ENCODE peak calls at places on chromosome 15, in seven cellular contexts. A is HepG2, P is K562, F is Panc1, O is SK-N-SH, R is GM23338, G is GM12878. Z is an unnamed sample.

GRCh38 chr15:69160976-69161877 is 792 bp downstream of the GLCE start:
- DNase-seq in F (no peak), O (peak; percentile 66), A (peak; percentile 30), G (no peak), R (peak; percentile 62), P (peak; percentile 21), Z (peak; percentile 56)

GRCh38 chr15:31550211-31550848 is 223.7 kb downstream of the KLF13 start:
- DNase-seq in A (no peak), F (no peak), R (no peak), P (no peak), G (no peak), O (no peak), Z (no peak)

GRCh38 chr15:25783134-25783533 is 80.0 kb downstream of the ATP10A start:
- DNase-seq in F (no peak), P (no peak), O (no peak), A (no peak), R (no peak), G (no peak), Z (no peak)

GRCh38 chr15:90496791-90497190 is 32.9 kb upstream of the CRTC3 start:
- DNase-seq in R (no peak), F (no peak), P (no peak), O (no peak), G (no peak), A (no peak), Z (no peak)

GRCh38 chr15:62569460-62570404 is 404.6 kb upstream of the C2CD4B start:
- DNase-seq in P (no peak), F (no peak), O (peak; percentile 25), A (peak; percentile 97), R (no peak), G (no peak), Z (peak; percentile 85)

GRCh38 chr15:93382196-93382820 is 293.3 kb upstream of the RGMA start:
- DNase-seq in O (no peak), P (no peak), G (no peak), F (no peak), R (no peak), A (no peak), Z (no peak)

GRCh38 chr15:71801935-71802655 is 8.3 kb upstream of the NR2E3 start:
- DNase-seq in O (no peak), P (no peak), G (no peak), R (no peak), F (no peak), A (no peak), Z (no peak)

GRCh38 chr15:38414351-38414750 is 39.6 kb upstream of the FAM98B start:
- DNase-seq in G (no peak), F (peak; percentile 32), P (peak; percentile 20), R (peak; percentile 81), O (peak; percentile 54), A (peak; percentile 30), Z (peak; percentile 45)

GRCh38 chr15:68340711-68341671 is 63.4 kb downstream of the FEM1B start:
- DNase-seq in O (no peak), G (no peak), A (no peak), R (no peak), F (no peak), P (no peak), Z (no peak)

GRCh38 chr15:58649175-58649574 is 100.3 kb downstream of the ADAM10 start:
- DNase-seq in R (no peak), F (no peak), P (no peak), A (no peak), G (no peak), O (no peak), Z (no peak)

GRCh38 chr15:77066961-77067690 is 3.8 kb downstream of the TSPAN3 start:
- DNase-seq in O (no peak), P (no peak), F (no peak), G (no peak), A (peak; percentile 58), R (no peak), Z (peak; percentile 85)

GRCh38 chr15:31448635-31448979 is 122.0 kb downstream of the KLF13 start:
- DNase-seq in F (no peak), O (no peak), P (no peak), G (no peak), A (no peak), R (no peak), Z (no peak)

GRCh38 chr15:71112429-71112828 is 2.8 kb upstream of the THSD4 start:
- DNase-seq in A (no peak), G (no peak), P (no peak), O (no peak), R (no peak), F (no peak), Z (no peak)

GRCh38 chr15:90103669-90104329 is 1.5 kb upstream of the IDH2 start:
- DNase-seq in P (no peak), R (no peak), F (no peak), G (no peak), O (no peak), A (peak; percentile 60), Z (no peak)

GRCh38 chr15:26433818-26434217 is 339.0 kb downstream of the GABRB3 start:
- DNase-seq in F (no peak), P (no peak), A (no peak), O (no peak), R (no peak), G (no peak), Z (no peak)

GRCh38 chr15:99371180-99372103 is 120.2 kb downstream of the LRRC28 start:
- DNase-seq in G (peak; percentile 63), R (peak; percentile 25), F (no peak), P (no peak), A (no peak), O (no peak), Z (no peak)

GRCh38 chr15:82081904-82082810 is 36.3 kb upstream of the MEX3B start:
- DNase-seq in O (peak; percentile 43), F (no peak), G (no peak), R (peak; percentile 89), P (peak; percentile 23), A (no peak), Z (peak; percentile 28)

GRCh38 chr15:40843885-40844542 is at the start of gene SPINT1:
- DNase-seq in F (no peak), O (peak; percentile 69), P (peak; percentile 84), G (no peak), A (no peak), R (peak; percentile 74), Z (no peak)

GRCh38 chr15:36738817-36739216 is 159.4 kb downstream of the CDIN1 start:
- DNase-seq in G (no peak), P (no peak), A (no peak), F (no peak), R (no peak), O (no peak), Z (no peak)

GRCh38 chr15:36737430-36737891 is 158.0 kb downstream of the CDIN1 start:
- DNase-seq in O (no peak), G (no peak), A (no peak), P (no peak), F (no peak), R (no peak), Z (no peak)

DNA sequence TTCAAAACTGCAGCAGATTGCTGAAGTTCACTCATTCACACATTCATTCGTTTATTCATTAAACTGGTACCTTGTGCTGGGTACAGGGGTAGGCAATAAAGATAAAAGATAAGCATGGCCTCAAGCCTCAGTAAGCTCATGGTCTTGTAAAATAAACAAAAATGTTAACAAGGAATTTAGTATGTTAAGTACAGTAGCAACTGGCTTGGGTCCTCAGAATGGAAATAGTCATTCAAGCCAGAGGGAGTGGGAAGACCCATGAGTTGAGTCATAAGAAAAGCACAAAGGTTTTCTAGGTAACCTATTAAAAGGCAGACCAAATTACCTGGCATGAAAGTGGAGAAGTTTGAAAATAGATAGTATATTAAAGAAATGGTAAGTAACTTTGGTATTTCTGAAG is 163.3 kb downstream of the CDIN1 start:
- DNase-seq in A (no peak), G (no peak), R (no peak), F (no peak), P (no peak), O (no peak), Z (no peak)
- TF ChIP-seq REST in A (no peak), G (no peak), R (no peak), F (no peak), P (no peak), O (no peak), Z (no peak)

GRCh38 chr15:101221858-101222257 is 30.0 kb downstream of the CHSY1 start:
- DNase-seq in A (peak; percentile 72), O (no peak), R (no peak), G (no peak), P (no peak), F (no peak), Z (no peak)

GRCh38 chr15:101217446-101217845 is 34.4 kb downstream of the CHSY1 start:
- DNase-seq in R (no peak), G (no peak), A (peak; percentile 26), F (no peak), P (peak; percentile 23), O (no peak), Z (no peak)

GRCh38 chr15:101215681-101216080 is 36.2 kb downstream of the CHSY1 start:
- DNase-seq in G (no peak), A (no peak), R (no peak), O (no peak), P (no peak), F (no peak), Z (no peak)

GRCh38 chr15:101220060-101220459 is 31.8 kb downstream of the CHSY1 start:
- DNase-seq in R (no peak), P (no peak), A (no peak), G (no peak), F (no peak), O (no peak), Z (no peak)

DNA sequence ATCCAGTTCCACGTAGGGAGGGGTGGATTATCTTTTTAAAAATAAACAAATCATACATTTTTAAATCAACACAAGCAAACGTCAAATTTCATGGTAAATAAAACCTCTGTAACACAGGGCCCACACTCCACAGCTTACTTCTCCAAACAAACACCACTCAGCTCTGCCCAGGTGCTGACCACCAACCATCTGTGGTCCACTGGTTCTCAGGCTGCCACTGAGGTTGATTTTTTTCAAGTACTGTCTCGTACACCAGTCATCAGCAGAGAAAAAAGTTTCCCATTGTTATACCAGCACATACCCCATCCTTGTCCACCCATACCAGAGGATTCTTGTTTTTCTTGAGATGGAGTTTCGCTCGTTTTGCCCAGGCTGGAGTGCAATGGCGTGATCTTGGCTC is 32.4 kb downstream of the CHSY1 start:
- DNase-seq in G (no peak), P (no peak), F (no peak), O (no peak), A (no peak), R (no peak), Z (no peak)
- TF ChIP-seq REST in G (no peak), P (no peak), F (no peak), O (no peak), A (no peak), R (no peak), Z (no peak)

DNA sequence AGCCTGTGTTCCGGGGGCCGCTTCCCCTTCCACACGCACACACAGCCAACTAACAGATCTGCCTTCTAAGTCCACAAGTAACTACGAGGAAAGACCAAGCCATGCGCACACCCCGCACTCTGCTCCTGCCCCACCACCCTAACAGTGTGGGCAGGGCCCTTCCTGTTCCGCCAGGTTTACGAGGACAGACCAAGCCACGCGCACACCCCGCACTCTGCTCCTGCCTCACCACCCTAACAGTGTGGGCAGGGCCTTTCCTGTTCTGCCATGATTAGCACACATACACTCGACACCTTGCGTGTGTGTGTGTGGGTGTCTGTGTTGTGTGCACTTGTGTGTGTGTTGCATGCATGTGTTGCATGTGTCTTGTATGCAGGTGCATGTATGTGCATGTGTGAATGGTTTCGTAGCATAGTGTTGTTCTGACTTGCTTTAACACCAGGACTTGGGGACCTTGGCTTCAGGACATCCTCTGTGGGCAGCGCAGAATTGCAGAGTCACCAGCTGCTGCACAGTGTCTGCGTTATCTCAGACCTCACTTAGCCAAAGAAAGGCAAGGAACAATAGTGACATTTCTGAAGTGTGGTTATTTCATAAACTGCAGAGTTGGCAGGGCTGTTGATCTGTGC is 114.4 kb downstream of the CHSY1 start:
- DNase-seq in O (peak; percentile 59), R (no peak), A (no peak), P (peak; percentile 38), F (no peak), G (no peak), Z (no peak)
- TF ChIP-seq REST in O (no peak), R (no peak), A (no peak), P (no peak), F (no peak), G (no peak), Z (no peak)

GRCh38 chr15:42137461-42138261 is 18.8 kb downstream of the PLA2G4F start:
- DNase-seq in P (no peak), A (peak; percentile 48), F (no peak), G (no peak), R (peak; percentile 88), O (peak; percentile 64), Z (peak; percentile 43)
- TF ChIP-seq REST in P (no peak), A (no peak), F (no peak), G (no peak), R (no peak), O (no peak), Z (no peak)